ENCODE peak calls at places on chromosomes 7 and 10, in five cellular contexts. I, G, Y, A and K are unnamed samples.

GRCh38 chr10:93465806-93466675 is 16.1 kb downstream of the MYOF start:
- DNase-seq in A (peak; percentile 18), G (peak; percentile 97), I (peak; percentile 65), Y (no peak), K (peak; percentile 96)

GRCh38 chr10:122290334-122290733 is 19.2 kb downstream of the BTBD16 start:
- DNase-seq in I (no peak), Y (no peak), A (peak; percentile 41), G (no peak), K (peak; percentile 62)

GRCh38 chr7:136566491-136566890 is 302.0 kb upstream of the CHRM2 start:
- DNase-seq in Y (no peak), G (no peak), I (no peak), A (no peak), K (no peak)

GRCh38 chr7:78296689-78297371 is 498.3 kb downstream of the PHTF2 start:
- DNase-seq in Y (no peak), G (no peak), I (no peak), A (no peak), K (no peak)

GRCh38 chr7:44323381-44324203 is 1.8 kb downstream of the CAMK2B start:
- DNase-seq in I (no peak), Y (no peak), G (no peak), A (no peak), K (no peak)

GRCh38 chr10:64534616-64535015 is 1013.4 kb downstream of the REEP3 start:
- DNase-seq in I (no peak), A (no peak), Y (no peak), G (no peak), K (no peak)

GRCh38 chr7:150937848-150938561 is 40.1 kb downstream of the KCNH2 start:
- DNase-seq in I (no peak), G (no peak), Y (no peak), A (no peak), K (peak; percentile 67)

GRCh38 chr7:72039460-72039859 is 372.7 kb downstream of the CALN1 start:
- DNase-seq in G (no peak), I (no peak), Y (no peak), A (no peak), K (no peak)

GRCh38 chr10:68333905-68334431 is 1.2 kb upstream of the PBLD start:
- DNase-seq in Y (no peak), G (no peak), A (no peak), I (no peak), K (no peak)

GRCh38 chr7:116395125-116395791 is 104.3 kb upstream of the CAV2 start:
- DNase-seq in I (peak; percentile 21), G (peak; percentile 96), Y (no peak), A (no peak), K (no peak)

GRCh38 chr7:42068554-42069280 is 168.3 kb downstream of the GLI3 start:
- DNase-seq in G (no peak), I (no peak), Y (no peak), A (no peak), K (no peak)

GRCh38 chr7:77791956-77792355 is 6.3 kb downstream of the TMEM60 start:
- DNase-seq in I (no peak), Y (no peak), A (no peak), G (no peak), K (no peak)

GRCh38 chr10:31477584-31477983 is 158.6 kb downstream of the ZEB1 start:
- DNase-seq in A (no peak), G (no peak), I (no peak), Y (no peak), K (no peak)

GRCh38 chr10:22657028-22657427 is 57.4 kb downstream of the PIP4K2A start:
- DNase-seq in A (no peak), G (no peak), I (no peak), Y (no peak), K (no peak)

GRCh38 chr7:137893143-137893742 is 46.5 kb upstream of the DGKI start:
- DNase-seq in I (no peak), A (peak; percentile 54), Y (no peak), G (no peak), K (no peak)

GRCh38 chr7:71404701-71405345 is 272.9 kb downstream of the GALNT17 start:
- DNase-seq in G (no peak), I (no peak), Y (no peak), A (no peak), K (no peak)

GRCh38 chr10:130742936-130743675 is 568.4 kb downstream of the TCERG1L start:
- DNase-seq in G (no peak), Y (no peak), A (no peak), I (no peak), K (peak; percentile 26)

GRCh38 chr7:12281026-12281425 is 69.9 kb downstream of the TMEM106B start:
- DNase-seq in Y (no peak), I (no peak), G (no peak), A (no peak), K (no peak)

GRCh38 chr10:100183482-100183881 is 2.3 kb downstream of the ERLIN1 start:
- DNase-seq in I (no peak), Y (no peak), A (peak; percentile 76), G (peak; percentile 11), K (no peak)

GRCh38 chr10:51074238-51075028 is at the start of gene PRKG1:
- DNase-seq in A (peak; percentile 5), I (peak; percentile 73), Y (no peak), G (peak; percentile 41), K (peak; percentile 92)

GRCh38 chr10:111091833-111092232 is 15.0 kb downstream of the ADRA2A start:
- DNase-seq in I (no peak), Y (no peak), A (no peak), G (no peak), K (no peak)

GRCh38 chr10:4943821-4944220 is 19.4 kb upstream of the AKR1C1 start:
- DNase-seq in I (no peak), Y (no peak), G (no peak), A (no peak), K (no peak)

GRCh38 chr7:123682690-123683089 is 27.0 kb downstream of the LMOD2 start:
- DNase-seq in A (peak; percentile 52), Y (peak; percentile 32), I (no peak), G (peak; percentile 62), K (no peak)

GRCh38 chr10:99952799-99953198 is 56.9 kb downstream of the DNMBP start:
- DNase-seq in A (no peak), G (no peak), Y (no peak), I (no peak), K (no peak)

GRCh38 chr10:22503315-22504090 is 158.2 kb downstream of the SPAG6 start:
- DNase-seq in G (no peak), I (no peak), A (no peak), Y (peak; percentile 22), K (no peak)

GRCh38 chr7:4830176-4830575 is 31.7 kb downstream of the PAPOLB start:
- DNase-seq in G (peak; percentile 74), I (no peak), A (peak; percentile 78), Y (peak; percentile 73), K (peak; percentile 86)

GRCh38 chr10:93701903-93702277 is 502 bp downstream of the FRA10AC1 start:
- DNase-seq in Y (peak; percentile 10), G (peak; percentile 12), I (peak; percentile 27), A (peak; percentile 7), K (no peak)

GRCh38 chr10:60788543-60788942 is 10.3 kb downstream of the CDK1 start:
- DNase-seq in I (no peak), Y (no peak), A (no peak), G (no peak), K (no peak)

GRCh38 chr10:128137877-128138276 is 11.7 kb upstream of the MKI67 start:
- DNase-seq in A (no peak), I (no peak), Y (no peak), G (no peak), K (no peak)

GRCh38 chr10:5975641-5976473 is 1.5 kb downstream of the IL15RA start:
- DNase-seq in A (no peak), Y (no peak), G (no peak), I (peak; percentile 45), K (peak; percentile 85)

GRCh38 chr10:96687317-96688012 is 32.8 kb downstream of the PIK3AP1 start:
- DNase-seq in Y (no peak), G (no peak), A (no peak), I (no peak), K (no peak)

GRCh38 chr10:120950103-120950561 is 99.0 kb downstream of the WDR11 start:
- DNase-seq in I (no peak), Y (no peak), A (no peak), G (no peak), K (no peak)

GRCh38 chr10:113180401-113181154 is 230.5 kb downstream of the TCF7L2 start:
- DNase-seq in Y (no peak), G (no peak), A (no peak), I (no peak), K (no peak)

GRCh38 chr10:51010977-51011376 is 63.3 kb upstream of the PRKG1 start:
- DNase-seq in I (peak; percentile 25), Y (peak; percentile 52), G (peak; percentile 40), A (peak; percentile 27), K (no peak)

GRCh38 chr10:119449760-119450461 is 92.6 kb downstream of the RGS10 start:
- DNase-seq in Y (no peak), G (peak; percentile 18), I (peak; percentile 80), A (no peak), K (peak; percentile 79)

GRCh38 chr7:107874605-107875446 is 16.2 kb upstream of the DLD start:
- DNase-seq in I (peak; percentile 57), A (peak; percentile 63), G (peak; percentile 66), Y (peak; percentile 74), K (peak; percentile 72)

GRCh38 chr7:18437086-18437485 is 58.5 kb upstream of the HDAC9 start:
- DNase-seq in A (no peak), Y (no peak), I (no peak), G (no peak), K (no peak)

GRCh38 chr10:112919721-112920120 is 30.3 kb upstream of the TCF7L2 start:
- DNase-seq in A (no peak), I (no peak), G (peak; percentile 41), Y (no peak), K (no peak)

GRCh38 chr10:93267521-93267920 is 193.8 kb downstream of the CYP26A1 start:
- DNase-seq in G (no peak), A (no peak), Y (no peak), I (no peak), K (no peak)

GRCh38 chr10:72243822-72244437 is 27.9 kb upstream of the ASCC1 start:
- DNase-seq in Y (peak; percentile 29), A (no peak), I (peak; percentile 77), G (peak; percentile 96), K (peak; percentile 93)
- TF ChIP-seq EP300 in Y (peak; percentile 50), A (no peak), I (peak; percentile 28), G (peak; percentile 73), K (no peak)

GRCh38 chr10:103111031-103111917 is 81.8 kb downstream of the NT5C2 start:
- DNase-seq in G (no peak), I (no peak), A (peak; percentile 15), Y (no peak), K (no peak)
- TF ChIP-seq EP300 in G (no peak), I (no peak), A (no peak), Y (no peak), K (no peak)

DNA sequence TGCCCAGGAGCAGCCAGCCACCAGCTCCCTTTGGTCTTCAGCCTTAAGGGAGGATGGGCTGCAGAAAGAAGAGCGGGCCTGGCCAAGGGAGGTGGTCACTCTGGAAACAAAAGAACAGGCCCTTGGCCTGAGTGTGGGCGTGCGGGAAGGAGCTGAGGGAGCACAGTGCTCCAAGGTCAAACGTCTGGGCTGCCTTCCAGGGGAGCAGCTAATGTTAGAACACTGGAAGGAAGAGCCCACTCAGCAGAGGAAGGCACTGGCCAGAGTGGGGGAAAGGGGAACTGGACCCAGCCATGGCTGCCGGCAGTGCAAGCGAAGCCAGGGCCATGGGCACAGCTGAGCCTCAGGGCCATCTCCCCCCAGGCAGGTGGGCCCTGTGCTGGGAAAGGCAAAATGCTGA is 42.7 kb downstream of the FAM53B start:
- DNase-seq in A (no peak), Y (no peak), G (no peak), I (peak; percentile 99), K (peak; percentile 95)
- TF ChIP-seq EP300 in A (no peak), Y (no peak), G (no peak), I (no peak), K (no peak)

GRCh38 chr7:36044096-36044892 is 108.8 kb upstream of the EEPD1 start:
- DNase-seq in G (no peak), A (no peak), I (no peak), Y (no peak), K (no peak)
- TF ChIP-seq EP300 in G (no peak), A (no peak), I (no peak), Y (no peak), K (no peak)